ENCODE peak calls at places on chromosomes 16 and 17, in five cellular contexts. One of them, this sample, is unnamed.

GRCh38 chr16:89187337-89188063 is 12.8 kb downstream of the SLC22A31 start:
- DNase-seq in SK-N-SH: no peak
- DNase-seq in GM23248: peak; percentile 67
- DNase-seq in neural progenitor cell: peak; percentile 42
- DNase-seq in PC-3: no peak
- DNase-seq in this sample: peak; percentile 75

GRCh38 chr16:69112285-69113129 is 7.1 kb downstream of the HAS3 start:
- DNase-seq in GM23248: peak; percentile 59
- DNase-seq in neural progenitor cell: peak; percentile 84
- DNase-seq in SK-N-SH: peak; percentile 82
- DNase-seq in PC-3: peak; percentile 38
- DNase-seq in this sample: no peak

GRCh38 chr16:23296994-23297393 is 5.1 kb upstream of the SCNN1B start:
- DNase-seq in SK-N-SH: peak; percentile 55
- DNase-seq in neural progenitor cell: peak; percentile 16
- DNase-seq in GM23248: no peak
- DNase-seq in PC-3: peak; percentile 26
- DNase-seq in this sample: no peak

GRCh38 chr16:75320435-75320834 is 69.0 kb upstream of the BCAR1 start:
- DNase-seq in neural progenitor cell: peak; percentile 58
- DNase-seq in GM23248: peak; percentile 46
- DNase-seq in SK-N-SH: no peak
- DNase-seq in PC-3: no peak
- DNase-seq in this sample: no peak

GRCh38 chr17:72219136-72219823 is 98.5 kb downstream of the SOX9 start:
- DNase-seq in neural progenitor cell: peak; percentile 91
- DNase-seq in GM23248: peak; percentile 17
- DNase-seq in SK-N-SH: peak; percentile 67
- DNase-seq in PC-3: no peak
- DNase-seq in this sample: no peak

GRCh38 chr16:89641719-89642187 is 15.8 kb downstream of the CHMP1A start:
- DNase-seq in neural progenitor cell: no peak
- DNase-seq in GM23248: no peak
- DNase-seq in SK-N-SH: no peak
- DNase-seq in PC-3: no peak
- DNase-seq in this sample: no peak

GRCh38 chr17:13398091-13398490 is 203.6 kb downstream of the HS3ST3A1 start:
- DNase-seq in GM23248: no peak
- DNase-seq in PC-3: no peak
- DNase-seq in neural progenitor cell: no peak
- DNase-seq in SK-N-SH: no peak
- DNase-seq in this sample: no peak

GRCh38 chr17:39641883-39642282 is 4.9 kb downstream of the STARD3 start:
- DNase-seq in SK-N-SH: no peak
- DNase-seq in neural progenitor cell: no peak
- DNase-seq in PC-3: no peak
- DNase-seq in GM23248: no peak
- DNase-seq in this sample: no peak

GRCh38 chr17:79356839-79357447 is 253.9 kb downstream of the RBFOX3 start:
- DNase-seq in neural progenitor cell: no peak
- DNase-seq in PC-3: no peak
- DNase-seq in SK-N-SH: no peak
- DNase-seq in GM23248: no peak
- DNase-seq in this sample: no peak

DNA sequence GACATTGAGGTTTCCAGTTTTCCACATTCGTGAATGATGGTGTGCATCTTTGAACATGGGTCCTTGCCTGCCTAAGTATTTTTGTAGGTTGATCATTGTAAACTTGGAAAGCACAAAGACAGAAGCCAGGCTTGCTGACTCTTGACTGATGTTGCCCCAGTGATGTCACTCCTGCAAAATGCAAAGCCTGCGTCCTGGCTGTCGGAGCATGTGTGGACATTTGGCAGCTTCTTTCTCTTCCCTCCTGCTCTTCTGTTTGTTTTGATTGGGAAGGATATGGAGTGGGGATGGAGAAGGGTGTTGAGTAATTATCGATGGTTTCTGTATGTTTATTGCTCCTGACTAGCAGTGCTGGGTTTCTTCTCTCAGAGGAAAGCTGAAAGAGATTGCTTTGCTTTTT is 3.2 kb downstream of the NDE1 start:
- DNase-seq in neural progenitor cell: no peak
- DNase-seq in GM23248: peak; percentile 93
- DNase-seq in SK-N-SH: no peak
- DNase-seq in PC-3: peak; percentile 32
- DNase-seq in this sample: no peak
- H3K4me3 ChIP-seq in neural progenitor cell: no peak overlapping the region
- H3K4me3 ChIP-seq in GM23248: peak overlapping the region; percentile 66
- H3K4me3 ChIP-seq in SK-N-SH: no peak overlapping the region
- H3K4me3 ChIP-seq in PC-3: peak overlapping the region; percentile 24
- H3K4me3 ChIP-seq in this sample: no peak overlapping the region

GRCh38 chr17:17755715-17756114 is 74.5 kb downstream of the RAI1 start:
- DNase-seq in neural progenitor cell: no peak
- DNase-seq in SK-N-SH: no peak
- DNase-seq in PC-3: no peak
- DNase-seq in GM23248: no peak
- DNase-seq in this sample: no peak

GRCh38 chr17:17758443-17758842 is 77.2 kb downstream of the RAI1 start:
- DNase-seq in neural progenitor cell: no peak
- DNase-seq in SK-N-SH: no peak
- DNase-seq in GM23248: no peak
- DNase-seq in PC-3: no peak
- DNase-seq in this sample: no peak

GRCh38 chr17:17759164-17759563 is 77.6 kb downstream of the SREBF1 start:
- DNase-seq in neural progenitor cell: no peak
- DNase-seq in GM23248: no peak
- DNase-seq in PC-3: no peak
- DNase-seq in SK-N-SH: no peak
- DNase-seq in this sample: no peak

GRCh38 chr17:17757944-17758343 is 76.7 kb downstream of the RAI1 start:
- DNase-seq in SK-N-SH: no peak
- DNase-seq in neural progenitor cell: no peak
- DNase-seq in GM23248: no peak
- DNase-seq in PC-3: no peak
- DNase-seq in this sample: no peak

DNA sequence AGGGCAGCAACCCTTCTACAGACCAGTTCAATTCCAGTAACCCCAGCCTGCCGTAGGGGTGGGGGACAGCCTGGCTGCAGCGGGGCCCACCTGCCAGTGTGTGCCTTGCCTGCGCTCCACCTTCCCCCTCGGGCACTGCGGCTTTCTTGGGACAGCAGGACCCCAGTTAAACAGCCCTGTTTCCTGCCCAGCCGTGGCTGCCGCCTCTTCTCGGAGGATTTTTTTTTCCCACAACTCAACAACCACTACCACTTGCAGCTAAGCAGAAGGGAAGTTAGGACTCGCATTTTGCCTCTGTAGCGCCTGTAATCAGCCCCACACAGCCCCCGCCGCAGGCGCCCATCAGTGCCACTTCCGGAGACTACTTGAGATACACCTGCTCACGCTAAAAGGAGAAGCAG is 76.1 kb downstream of the RAI1 start:
- DNase-seq in PC-3: no peak
- DNase-seq in neural progenitor cell: no peak
- DNase-seq in GM23248: no peak
- DNase-seq in SK-N-SH: no peak
- DNase-seq in this sample: peak; percentile 13
- H3K4me1 ChIP-seq in PC-3: peaks cover 8% of the 10 kb centered on the region
- H3K4me1 ChIP-seq in neural progenitor cell: peaks cover 13% of the 10 kb centered on the region
- H3K4me1 ChIP-seq in GM23248: peaks cover 11% of the 10 kb centered on the region
- H3K4me1 ChIP-seq in SK-N-SH: peaks cover 63% of the 10 kb centered on the region
- H3K4me1 ChIP-seq in this sample: peaks cover 25% of the 10 kb centered on the region

GRCh38 chr16:51562896-51563295 is 411.8 kb upstream of the SALL1 start:
- DNase-seq in neural progenitor cell: no peak
- DNase-seq in SK-N-SH: no peak
- DNase-seq in PC-3: no peak
- DNase-seq in GM23248: no peak
- DNase-seq in this sample: no peak

GRCh38 chr16:51556694-51557327 is 405.7 kb upstream of the SALL1 start:
- DNase-seq in PC-3: no peak
- DNase-seq in GM23248: peak; percentile 94
- DNase-seq in neural progenitor cell: no peak
- DNase-seq in SK-N-SH: no peak
- DNase-seq in this sample: no peak

GRCh38 chr16:51553314-51553713 is 402.2 kb upstream of the SALL1 start:
- DNase-seq in SK-N-SH: no peak
- DNase-seq in PC-3: no peak
- DNase-seq in GM23248: no peak
- DNase-seq in neural progenitor cell: no peak
- DNase-seq in this sample: no peak

GRCh38 chr16:51553910-51554309 is 402.8 kb upstream of the SALL1 start:
- DNase-seq in GM23248: no peak
- DNase-seq in SK-N-SH: no peak
- DNase-seq in PC-3: no peak
- DNase-seq in neural progenitor cell: no peak
- DNase-seq in this sample: no peak

DNA sequence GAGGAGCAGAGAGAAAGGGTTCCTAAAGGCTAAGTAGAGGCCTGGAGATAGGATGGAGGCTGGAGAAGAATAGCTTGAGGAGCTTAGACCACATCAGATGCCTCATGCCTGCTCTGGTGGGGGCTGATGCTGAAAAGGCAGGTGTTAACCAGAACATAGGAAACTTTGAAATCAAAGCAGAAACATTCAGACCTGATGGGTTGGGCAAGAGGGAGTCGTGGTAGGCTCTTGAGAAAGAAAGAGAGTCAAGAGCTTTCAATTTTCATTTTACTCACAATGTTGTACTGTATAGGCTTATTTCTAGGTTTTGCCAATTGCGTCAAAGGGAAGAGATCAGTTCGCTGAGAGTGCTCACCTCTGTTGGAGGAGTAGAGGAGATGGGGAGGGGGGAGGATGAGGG is 406.6 kb upstream of the SALL1 start:
- DNase-seq in SK-N-SH: no peak
- DNase-seq in GM23248: no peak
- DNase-seq in neural progenitor cell: no peak
- DNase-seq in PC-3: no peak
- DNase-seq in this sample: no peak
- H3K27ac ChIP-seq in SK-N-SH: no peak overlapping the region
- H3K27ac ChIP-seq in GM23248: peak overlapping the region; percentile 55
- H3K27ac ChIP-seq in neural progenitor cell: no peak overlapping the region
- H3K27ac ChIP-seq in PC-3: no peak overlapping the region
- H3K27ac ChIP-seq in this sample: no peak overlapping the region

GRCh38 chr17:19574956-19575355 is 41.3 kb downstream of the SLC47A1 start:
- DNase-seq in SK-N-SH: no peak
- DNase-seq in neural progenitor cell: no peak
- DNase-seq in PC-3: no peak
- DNase-seq in GM23248: peak; percentile 2
- DNase-seq in this sample: no peak

GRCh38 chr17:19583871-19584270 is 50.2 kb downstream of the SLC47A1 start:
- DNase-seq in PC-3: no peak
- DNase-seq in neural progenitor cell: no peak
- DNase-seq in GM23248: no peak
- DNase-seq in SK-N-SH: no peak
- DNase-seq in this sample: no peak

GRCh38 chr17:19578545-19578944 is 44.9 kb downstream of the SLC47A1 start:
- DNase-seq in PC-3: no peak
- DNase-seq in SK-N-SH: peak; percentile 85
- DNase-seq in GM23248: peak; percentile 49
- DNase-seq in neural progenitor cell: peak; percentile 9
- DNase-seq in this sample: no peak

GRCh38 chr17:19579192-19579668 is 45.6 kb downstream of the SLC47A1 start:
- DNase-seq in GM23248: no peak
- DNase-seq in SK-N-SH: peak; percentile 64
- DNase-seq in neural progenitor cell: no peak
- DNase-seq in PC-3: no peak
- DNase-seq in this sample: no peak

GRCh38 chr17:19579867-19580565 is 46.4 kb downstream of the SLC47A1 start:
- DNase-seq in GM23248: peak; percentile 60
- DNase-seq in PC-3: no peak
- DNase-seq in SK-N-SH: peak; percentile 78
- DNase-seq in neural progenitor cell: peak; percentile 23
- DNase-seq in this sample: no peak
- H3K4me3 ChIP-seq in GM23248: peak overlapping the region; percentile 62
- H3K4me3 ChIP-seq in PC-3: no peak overlapping the region
- H3K4me3 ChIP-seq in SK-N-SH: peak overlapping the region; percentile 50
- H3K4me3 ChIP-seq in neural progenitor cell: peak overlapping the region; percentile 37
- H3K4me3 ChIP-seq in this sample: no peak overlapping the region

GRCh38 chr16:85180047-85180878 is 68.0 kb upstream of the CIBAR2 start:
- DNase-seq in PC-3: no peak
- DNase-seq in GM23248: no peak
- DNase-seq in neural progenitor cell: no peak
- DNase-seq in SK-N-SH: peak; percentile 67
- DNase-seq in this sample: no peak

GRCh38 chr16:85177448-85177846 is 65.2 kb upstream of the CIBAR2 start:
- DNase-seq in neural progenitor cell: no peak
- DNase-seq in PC-3: no peak
- DNase-seq in SK-N-SH: no peak
- DNase-seq in GM23248: no peak
- DNase-seq in this sample: no peak

GRCh38 chr16:85179344-85180046 is 67.2 kb upstream of the CIBAR2 start:
- DNase-seq in neural progenitor cell: no peak
- DNase-seq in PC-3: no peak
- DNase-seq in SK-N-SH: no peak
- DNase-seq in GM23248: peak; percentile 40
- DNase-seq in this sample: no peak

GRCh38 chr16:85178006-85178591 is 65.8 kb upstream of the CIBAR2 start:
- DNase-seq in SK-N-SH: no peak
- DNase-seq in PC-3: no peak
- DNase-seq in neural progenitor cell: no peak
- DNase-seq in GM23248: no peak
- DNase-seq in this sample: no peak

DNA sequence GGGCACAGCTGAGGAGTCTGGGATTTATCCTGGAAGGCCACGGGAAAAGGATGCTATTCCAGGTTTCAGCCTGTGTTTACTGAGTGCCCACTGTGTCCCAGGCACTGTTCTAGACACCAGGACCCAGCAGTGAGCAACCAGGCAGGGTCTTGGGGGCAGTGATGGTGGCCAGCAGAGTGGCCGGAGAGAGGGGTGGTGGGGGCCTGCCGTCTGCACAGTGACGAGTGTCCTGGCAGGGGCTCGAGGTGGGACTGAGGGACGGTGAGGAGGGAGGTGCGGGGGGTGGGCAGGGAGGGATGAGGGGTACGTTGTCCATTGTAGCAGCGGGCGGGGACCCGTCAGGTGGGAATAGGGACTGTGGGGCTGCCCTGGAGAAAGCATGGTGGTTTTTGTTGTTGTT is 66.3 kb upstream of the CIBAR2 start:
- DNase-seq in neural progenitor cell: no peak
- DNase-seq in GM23248: no peak
- DNase-seq in SK-N-SH: no peak
- DNase-seq in PC-3: no peak
- DNase-seq in this sample: no peak
- H3K4me1 ChIP-seq in neural progenitor cell: peaks cover 16% of the 10 kb centered on the region
- H3K4me1 ChIP-seq in GM23248: peaks cover 36% of the 10 kb centered on the region
- H3K4me1 ChIP-seq in SK-N-SH: peaks cover 71% of the 10 kb centered on the region
- H3K4me1 ChIP-seq in PC-3: peaks cover 18% of the 10 kb centered on the region
- H3K4me1 ChIP-seq in this sample: no peaks in the 10 kb centered on the region